ENCODE peak calls at places on chromosomes 4 and X, in ten cellular contexts. D is GM04504, Z is right atrium auricular region, U is endodermal cell, I is H7, G is astrocyte of the spinal cord, A is fibroblast of the aortic adventitia, J is HCT116, T is NCI-H774, R is smooth muscle cell of the brain vasculature. Q is an unnamed sample.
A peak's percentile ranks its signal among the peaks of the same experiment; 100 is the strongest.

GRCh38 chrX:108224727-108225455 is 133.3 kb downstream of the ATG4A start:
- DNase-seq in Z (no peak), G (peak; percentile 46), U (peak; percentile 73), I (peak; percentile 49), D (peak; percentile 1), A (peak; percentile 45), J (peak; percentile 10), T (peak; percentile 1), R (no peak), Q (peak; percentile 72)

GRCh38 chr4:25580633-25581467 is 74.8 kb upstream of the SLC34A2 start:
- DNase-seq in U (peak; percentile 77), J (no peak), R (no peak), G (no peak), Z (no peak), T (no peak), D (no peak), I (peak; percentile 57), A (no peak), Q (no peak)

GRCh38 chrX:20320461-20321159 is 53.9 kb upstream of the RPS6KA3 start:
- DNase-seq in G (no peak), Z (no peak), I (no peak), U (no peak), T (no peak), A (no peak), R (no peak), J (no peak), D (no peak), Q (no peak)

GRCh38 chrX:568341-568740 is 62.2 kb upstream of the SHOX start:
- DNase-seq in D (no peak), U (no peak), Z (no peak), A (no peak), T (no peak), I (no peak), R (no peak), G (no peak), J (no peak), Q (no peak)

GRCh38 chr4:141625023-141625422 is 11.4 kb upstream of the IL15 start:
- DNase-seq in U (no peak), D (no peak), T (no peak), I (no peak), J (no peak), G (no peak), Z (no peak), A (no peak), R (no peak), Q (peak; percentile 9)

GRCh38 chr4:76850010-76850441 is 47.9 kb downstream of the SOWAHB start:
- DNase-seq in T (no peak), I (no peak), U (no peak), Z (no peak), J (peak; percentile 51), G (peak; percentile 97), A (peak; percentile 89), R (peak; percentile 69), D (peak; percentile 80), Q (no peak)

GRCh38 chr4:44425614-44426208 is 22.9 kb downstream of the KCTD8 start:
- DNase-seq in D (no peak), R (no peak), Z (no peak), T (no peak), U (peak; percentile 75), G (peak; percentile 6), I (peak; percentile 11), J (no peak), A (peak; percentile 1), Q (peak; percentile 72)

GRCh38 chr4:177051473-177052060 is 258.1 kb upstream of the NEIL3 start:
- DNase-seq in G (peak; percentile 13), T (no peak), D (no peak), Z (no peak), A (peak; percentile 23), R (no peak), J (peak; percentile 44), I (peak; percentile 18), U (peak; percentile 76), Q (peak; percentile 80)

GRCh38 chr4:53622739-53623151 is 31.5 kb upstream of the LNX1 start:
- DNase-seq in D (peak; percentile 64), R (no peak), G (peak; percentile 29), U (no peak), T (no peak), I (no peak), J (no peak), Z (no peak), A (peak; percentile 92), Q (no peak)

GRCh38 chr4:186037692-186038658 is 31.0 kb upstream of the TLR3 start:
- DNase-seq in Z (no peak), R (peak; percentile 79), G (peak; percentile 86), D (peak; percentile 56), A (peak; percentile 93), T (peak; percentile 28), I (peak; percentile 58), J (peak; percentile 79), U (peak; percentile 71), Q (peak; percentile 72)

GRCh38 chr4:179605196-179605595 is 2163.0 kb upstream of the AGA start:
- DNase-seq in D (no peak), U (no peak), J (no peak), T (no peak), R (no peak), G (peak; percentile 53), I (no peak), A (peak; percentile 18), Z (no peak), Q (no peak)

GRCh38 chr4:123555500-123556273 is 159.1 kb downstream of the SPRY1 start:
- DNase-seq in I (no peak), G (peak; percentile 98), A (peak; percentile 97), T (no peak), D (no peak), R (peak; percentile 97), J (no peak), Z (peak; percentile 93), U (no peak), Q (no peak)

GRCh38 chrX:120305531-120306145 is 5.6 kb downstream of the TMEM255A start:
- DNase-seq in A (no peak), T (no peak), I (no peak), J (no peak), G (peak; percentile 4), U (peak; percentile 53), Z (no peak), D (no peak), R (no peak), Q (no peak)

GRCh38 chrX:76893930-76894329 is 466.4 kb downstream of the MAGEE1 start:
- DNase-seq in R (no peak), G (no peak), T (no peak), D (no peak), A (peak; percentile 20), Z (no peak), J (no peak), I (no peak), U (no peak), Q (no peak)

GRCh38 chr4:7571736-7572135 is 137.0 kb upstream of the PSAPL1 start:
- DNase-seq in R (no peak), T (no peak), Z (no peak), D (no peak), J (no peak), U (no peak), A (no peak), I (no peak), G (no peak), Q (peak; percentile 13)

GRCh38 chr4:120948382-120948781 is 25.9 kb upstream of the PRDM5 start:
- DNase-seq in I (no peak), Z (no peak), D (no peak), U (peak; percentile 52), T (no peak), G (no peak), J (peak; percentile 7), R (no peak), A (no peak), Q (no peak)

GRCh38 chrX:110915120-110915519 is 119.5 kb upstream of the CHRDL1 start:
- DNase-seq in I (no peak), R (no peak), Z (no peak), D (peak; percentile 48), T (no peak), U (no peak), G (peak; percentile 79), A (peak; percentile 77), J (no peak), Q (no peak)

Q was measured in neural progenitor cell.